ENCODE peak calls at places on chromosome 18, in six cellular contexts. One of them, this sample, is unnamed.

GRCh38 chr18:63848159-63848558 is 39.3 kb upstream of the SERPINB2 start:
- DNase-seq in IMR-90: peak; percentile 75
- DNase-seq in H1: no peak
- DNase-seq in trophoblast cell: peak; percentile 42
- DNase-seq in neuronal stem cell: peak; percentile 43
- DNase-seq in mesenchymal stem cell: peak; percentile 64
- DNase-seq in this sample: no peak

GRCh38 chr18:9701604-9702324 is 6.3 kb upstream of the RAB31 start:
- DNase-seq in trophoblast cell: peak; percentile 32
- DNase-seq in IMR-90: no peak
- DNase-seq in neuronal stem cell: no peak
- DNase-seq in mesenchymal stem cell: no peak
- DNase-seq in H1: no peak
- DNase-seq in this sample: no peak

GRCh38 chr18:23225518-23225917 is 90.2 kb downstream of the CABLES1 start:
- DNase-seq in mesenchymal stem cell: peak; percentile 97
- DNase-seq in IMR-90: peak; percentile 97
- DNase-seq in neuronal stem cell: no peak
- DNase-seq in H1: no peak
- DNase-seq in trophoblast cell: no peak
- DNase-seq in this sample: no peak

GRCh38 chr18:60978338-60978737 is 354.9 kb upstream of the CDH20 start:
- DNase-seq in H1: no peak
- DNase-seq in IMR-90: peak; percentile 38
- DNase-seq in mesenchymal stem cell: peak; percentile 87
- DNase-seq in trophoblast cell: no peak
- DNase-seq in neuronal stem cell: no peak
- DNase-seq in this sample: no peak

GRCh38 chr18:7300971-7301553 is 70.2 kb downstream of the LRRC30 start:
- DNase-seq in IMR-90: no peak
- DNase-seq in neuronal stem cell: no peak
- DNase-seq in trophoblast cell: peak; percentile 28
- DNase-seq in H1: no peak
- DNase-seq in mesenchymal stem cell: no peak
- DNase-seq in this sample: no peak

GRCh38 chr18:48942554-48943261 is 8.1 kb downstream of the SMAD7 start:
- DNase-seq in H1: no peak
- DNase-seq in IMR-90: peak; percentile 92
- DNase-seq in trophoblast cell: peak; percentile 60
- DNase-seq in neuronal stem cell: no peak
- DNase-seq in mesenchymal stem cell: peak; percentile 97
- DNase-seq in this sample: no peak

GRCh38 chr18:22214731-22215528 is 45.5 kb downstream of the GATA6 start:
- DNase-seq in H1: no peak
- DNase-seq in IMR-90: peak; percentile 57
- DNase-seq in trophoblast cell: no peak
- DNase-seq in neuronal stem cell: no peak
- DNase-seq in mesenchymal stem cell: peak; percentile 68
- DNase-seq in this sample: no peak

GRCh38 chr18:6606411-6607085 is 123.0 kb upstream of the ARHGAP28 start:
- DNase-seq in neuronal stem cell: no peak
- DNase-seq in mesenchymal stem cell: no peak
- DNase-seq in IMR-90: no peak
- DNase-seq in trophoblast cell: no peak
- DNase-seq in H1: no peak
- DNase-seq in this sample: no peak

GRCh38 chr18:26470011-26470637 is 78.2 kb downstream of the KCTD1 start:
- DNase-seq in H1: no peak
- DNase-seq in mesenchymal stem cell: no peak
- DNase-seq in trophoblast cell: peak; percentile 25
- DNase-seq in IMR-90: peak; percentile 73
- DNase-seq in neuronal stem cell: no peak
- DNase-seq in this sample: no peak

GRCh38 chr18:42298744-42299685 is 344.0 kb downstream of the PIK3C3 start:
- DNase-seq in neuronal stem cell: peak; percentile 68
- DNase-seq in H1: peak; percentile 87
- DNase-seq in mesenchymal stem cell: peak; percentile 76
- DNase-seq in IMR-90: peak; percentile 66
- DNase-seq in trophoblast cell: peak; percentile 72
- DNase-seq in this sample: peak; percentile 75

GRCh38 chr18:10852610-10853303 is 296.6 kb downstream of the PIEZO2 start:
- DNase-seq in trophoblast cell: no peak
- DNase-seq in IMR-90: no peak
- DNase-seq in mesenchymal stem cell: no peak
- DNase-seq in neuronal stem cell: no peak
- DNase-seq in H1: no peak
- DNase-seq in this sample: no peak

GRCh38 chr18:3283253-3283863 is 21.4 kb downstream of the MYL12B start:
- DNase-seq in trophoblast cell: no peak
- DNase-seq in H1: no peak
- DNase-seq in neuronal stem cell: no peak
- DNase-seq in IMR-90: no peak
- DNase-seq in mesenchymal stem cell: no peak
- DNase-seq in this sample: no peak

GRCh38 chr18:21803495-21803894 is 62.9 kb downstream of the MIB1 start:
- DNase-seq in mesenchymal stem cell: peak; percentile 8
- DNase-seq in IMR-90: peak; percentile 25
- DNase-seq in H1: no peak
- DNase-seq in neuronal stem cell: no peak
- DNase-seq in trophoblast cell: no peak
- DNase-seq in this sample: no peak

GRCh38 chr18:79046522-79046921 is 22.7 kb upstream of the ATP9B start:
- DNase-seq in H1: no peak
- DNase-seq in neuronal stem cell: no peak
- DNase-seq in trophoblast cell: no peak
- DNase-seq in mesenchymal stem cell: no peak
- DNase-seq in IMR-90: no peak
- DNase-seq in this sample: no peak

GRCh38 chr18:44682871-44683221 is 2.2 kb downstream of the SETBP1 start:
- DNase-seq in neuronal stem cell: peak; percentile 18
- DNase-seq in IMR-90: no peak
- DNase-seq in mesenchymal stem cell: peak; percentile 33
- DNase-seq in H1: peak; percentile 53
- DNase-seq in trophoblast cell: no peak
- DNase-seq in this sample: peak; percentile 68

GRCh38 chr18:67300498-67300897 is 216.0 kb downstream of the DSEL start:
- DNase-seq in mesenchymal stem cell: no peak
- DNase-seq in H1: no peak
- DNase-seq in IMR-90: no peak
- DNase-seq in neuronal stem cell: peak; percentile 23
- DNase-seq in trophoblast cell: no peak
- DNase-seq in this sample: no peak

GRCh38 chr18:42640160-42640559 is 475.3 kb downstream of the RIT2 start:
- DNase-seq in mesenchymal stem cell: no peak
- DNase-seq in H1: no peak
- DNase-seq in IMR-90: no peak
- DNase-seq in trophoblast cell: no peak
- DNase-seq in neuronal stem cell: no peak
- DNase-seq in this sample: no peak

GRCh38 chr18:48766025-48766424 is 184.7 kb downstream of the SMAD7 start:
- DNase-seq in H1: no peak
- DNase-seq in neuronal stem cell: no peak
- DNase-seq in trophoblast cell: no peak
- DNase-seq in IMR-90: peak; percentile 73
- DNase-seq in mesenchymal stem cell: peak; percentile 56
- DNase-seq in this sample: no peak

GRCh38 chr18:48124857-48125626 is 194.6 kb upstream of the SMAD2 start:
- DNase-seq in trophoblast cell: no peak
- DNase-seq in mesenchymal stem cell: no peak
- DNase-seq in neuronal stem cell: no peak
- DNase-seq in IMR-90: no peak
- DNase-seq in H1: no peak
- DNase-seq in this sample: no peak

GRCh38 chr18:49127606-49128190 is 176.9 kb upstream of the SMAD7 start:
- DNase-seq in mesenchymal stem cell: no peak
- DNase-seq in neuronal stem cell: no peak
- DNase-seq in H1: no peak
- DNase-seq in trophoblast cell: no peak
- DNase-seq in IMR-90: no peak
- DNase-seq in this sample: no peak

GRCh38 chr18:31723639-31723997 is 37.1 kb downstream of the SLC25A52 start:
- DNase-seq in H1: no peak
- DNase-seq in IMR-90: no peak
- DNase-seq in trophoblast cell: no peak
- DNase-seq in neuronal stem cell: no peak
- DNase-seq in mesenchymal stem cell: no peak
- DNase-seq in this sample: no peak

GRCh38 chr18:69992776-69993175 is 45.1 kb upstream of the CD226 start:
- DNase-seq in trophoblast cell: no peak
- DNase-seq in neuronal stem cell: no peak
- DNase-seq in H1: no peak
- DNase-seq in IMR-90: peak; percentile 78
- DNase-seq in mesenchymal stem cell: no peak
- DNase-seq in this sample: no peak

GRCh38 chr18:13608791-13609552 is 117.4 kb downstream of the FAM210A start:
- DNase-seq in neuronal stem cell: no peak
- DNase-seq in IMR-90: no peak
- DNase-seq in mesenchymal stem cell: no peak
- DNase-seq in H1: no peak
- DNase-seq in trophoblast cell: no peak
- DNase-seq in this sample: no peak

GRCh38 chr18:45636110-45636509 is 20.8 kb downstream of the SLC14A2 start:
- DNase-seq in trophoblast cell: no peak
- DNase-seq in mesenchymal stem cell: no peak
- DNase-seq in H1: no peak
- DNase-seq in IMR-90: no peak
- DNase-seq in neuronal stem cell: no peak
- DNase-seq in this sample: no peak

GRCh38 chr18:48785091-48785614 is 165.6 kb downstream of the SMAD7 start:
- DNase-seq in mesenchymal stem cell: no peak
- DNase-seq in IMR-90: no peak
- DNase-seq in neuronal stem cell: no peak
- DNase-seq in H1: no peak
- DNase-seq in trophoblast cell: no peak
- DNase-seq in this sample: no peak

GRCh38 chr18:14179306-14179705 is 47.1 kb upstream of the ZNF519 start:
- DNase-seq in mesenchymal stem cell: no peak
- DNase-seq in IMR-90: no peak
- DNase-seq in H1: no peak
- DNase-seq in neuronal stem cell: no peak
- DNase-seq in trophoblast cell: no peak
- DNase-seq in this sample: no peak

GRCh38 chr18:55819448-55819847 is 231.5 kb upstream of the TCF4 start:
- DNase-seq in trophoblast cell: no peak
- DNase-seq in mesenchymal stem cell: no peak
- DNase-seq in neuronal stem cell: no peak
- DNase-seq in H1: no peak
- DNase-seq in IMR-90: no peak
- DNase-seq in this sample: no peak
- H3K14ac ChIP-seq in trophoblast cell: no peak overlapping the region
- H3K14ac ChIP-seq in mesenchymal stem cell: no peak overlapping the region
- H3K14ac ChIP-seq in neuronal stem cell: no peak overlapping the region
- H3K14ac ChIP-seq in H1: no peak overlapping the region
- H3K14ac ChIP-seq in IMR-90: no peak overlapping the region
- H3K14ac ChIP-seq in this sample: no peak overlapping the region

GRCh38 chr18:58965291-58965929 is 100.7 kb downstream of the ZNF532 start:
- DNase-seq in mesenchymal stem cell: no peak
- DNase-seq in H1: no peak
- DNase-seq in neuronal stem cell: no peak
- DNase-seq in trophoblast cell: no peak
- DNase-seq in IMR-90: no peak
- DNase-seq in this sample: no peak

GRCh38 chr18:58965930-58966662 is 101.4 kb downstream of the ZNF532 start:
- DNase-seq in IMR-90: no peak
- DNase-seq in mesenchymal stem cell: peak; percentile 47
- DNase-seq in trophoblast cell: no peak
- DNase-seq in neuronal stem cell: no peak
- DNase-seq in H1: no peak
- DNase-seq in this sample: no peak

GRCh38 chr18:58966704-58967103 is 102.0 kb downstream of the ZNF532 start:
- DNase-seq in IMR-90: peak; percentile 29
- DNase-seq in neuronal stem cell: no peak
- DNase-seq in H1: no peak
- DNase-seq in trophoblast cell: no peak
- DNase-seq in mesenchymal stem cell: peak; percentile 82
- DNase-seq in this sample: no peak

GRCh38 chr18:58970943-58971799 is 106.5 kb downstream of the ZNF532 start:
- DNase-seq in IMR-90: no peak
- DNase-seq in trophoblast cell: no peak
- DNase-seq in mesenchymal stem cell: no peak
- DNase-seq in neuronal stem cell: no peak
- DNase-seq in H1: no peak
- DNase-seq in this sample: no peak

GRCh38 chr18:58967643-58968291 is 103.1 kb downstream of the ZNF532 start:
- DNase-seq in neuronal stem cell: no peak
- DNase-seq in IMR-90: peak; percentile 42
- DNase-seq in H1: no peak
- DNase-seq in trophoblast cell: no peak
- DNase-seq in mesenchymal stem cell: peak; percentile 95
- DNase-seq in this sample: no peak
- H3K14ac ChIP-seq in neuronal stem cell: no peak overlapping the region
- H3K14ac ChIP-seq in IMR-90: peak overlapping the region; percentile 56
- H3K14ac ChIP-seq in H1: no peak overlapping the region
- H3K14ac ChIP-seq in trophoblast cell: no peak overlapping the region
- H3K14ac ChIP-seq in mesenchymal stem cell: no peak overlapping the region
- H3K14ac ChIP-seq in this sample: no peak overlapping the region

DNA sequence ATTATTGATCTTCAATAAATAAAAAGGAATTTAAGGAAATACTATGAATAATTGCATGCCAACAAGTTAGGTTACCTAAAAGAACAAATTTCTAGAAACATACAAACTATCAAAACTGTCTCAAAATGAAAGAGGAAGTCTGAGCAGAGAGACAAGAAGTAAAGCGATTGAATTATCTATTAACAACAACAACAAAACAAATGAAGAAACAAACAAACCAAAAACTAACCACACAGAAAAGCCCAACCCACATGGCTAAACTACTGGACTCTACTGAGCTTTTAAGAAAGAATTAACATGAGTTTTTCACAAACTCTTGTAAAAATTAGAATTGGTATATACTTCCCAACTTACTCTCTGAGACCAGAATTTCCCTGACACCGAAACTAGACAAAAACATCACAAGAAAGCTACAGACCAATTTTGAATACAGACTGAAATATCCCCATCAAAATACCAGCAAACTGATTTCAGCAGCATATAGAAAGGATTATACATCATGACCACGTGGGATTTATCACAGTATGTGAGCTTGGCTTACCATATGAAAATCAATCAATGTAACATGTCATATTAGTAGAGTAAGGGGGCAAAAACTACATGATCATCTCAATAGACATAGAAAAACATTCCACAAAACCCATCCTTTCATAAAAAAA is 16.6 kb upstream of the GALNT1 start:
- DNase-seq in IMR-90: no peak
- DNase-seq in trophoblast cell: no peak
- DNase-seq in mesenchymal stem cell: no peak
- DNase-seq in H1: no peak
- DNase-seq in neuronal stem cell: no peak
- DNase-seq in this sample: no peak
- H3K14ac ChIP-seq in IMR-90: no peak overlapping the region
- H3K14ac ChIP-seq in trophoblast cell: no peak overlapping the region
- H3K14ac ChIP-seq in mesenchymal stem cell: no peak overlapping the region
- H3K14ac ChIP-seq in H1: no peak overlapping the region
- H3K14ac ChIP-seq in neuronal stem cell: no peak overlapping the region
- H3K14ac ChIP-seq in this sample: no peak overlapping the region

DNA sequence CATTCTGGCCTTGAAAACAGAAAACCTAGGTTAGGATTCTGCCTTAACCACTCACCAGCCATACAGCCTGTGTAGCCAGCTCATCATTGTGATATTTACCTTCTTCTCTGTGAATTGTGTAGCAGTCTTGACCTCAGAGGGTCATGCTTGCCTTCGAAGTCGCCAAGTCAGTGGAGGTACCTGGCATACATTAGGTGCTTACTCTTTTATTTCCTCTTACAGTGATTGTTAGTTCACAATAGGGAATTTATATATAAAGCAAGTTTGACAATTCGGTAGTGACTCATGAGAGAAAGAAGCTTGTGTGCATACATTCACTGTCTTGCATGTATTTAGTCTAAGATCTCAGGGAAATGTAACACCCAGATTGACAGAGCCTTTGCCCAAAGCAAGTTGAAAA is 290.7 kb downstream of the PTGR3 start:
- DNase-seq in mesenchymal stem cell: no peak
- DNase-seq in neuronal stem cell: no peak
- DNase-seq in trophoblast cell: no peak
- DNase-seq in IMR-90: peak; percentile 36
- DNase-seq in H1: no peak
- DNase-seq in this sample: no peak
- H3K14ac ChIP-seq in mesenchymal stem cell: peak overlapping the region; percentile 48
- H3K14ac ChIP-seq in neuronal stem cell: no peak overlapping the region
- H3K14ac ChIP-seq in trophoblast cell: no peak overlapping the region
- H3K14ac ChIP-seq in IMR-90: no peak overlapping the region
- H3K14ac ChIP-seq in H1: no peak overlapping the region
- H3K14ac ChIP-seq in this sample: no peak overlapping the region

This sample was measured in H9.